ENCODE peak calls at places on chromosomes 11 and 22, in six cellular contexts. Y is transverse colon, M is endothelial cell, O is OCI-LY7, S is heart left ventricle, L is cardiac muscle cell. D is an unnamed sample.

GRCh38 chr11:95192717-95193116 is 38.3 kb downstream of the SESN3 start:
- DNase-seq in M (no peak), O (no peak), S (no peak), Y (no peak), L (no peak), D (no peak)

GRCh38 chr11:118928108-118928869 is 2.6 kb upstream of the BCL9L start:
- DNase-seq in O (peak; percentile 91), S (peak; percentile 92), M (peak; percentile 93), Y (peak; percentile 95), L (peak; percentile 93), D (peak; percentile 99)

GRCh38 chr11:35632301-35632700 is 14.0 kb downstream of the FJX1 start:
- DNase-seq in L (no peak), O (no peak), S (no peak), M (no peak), Y (no peak), D (no peak)

GRCh38 chr22:23827351-23827995 is 11.3 kb downstream of the DERL3 start:
- DNase-seq in Y (no peak), O (no peak), M (no peak), S (no peak), L (no peak), D (no peak)

GRCh38 chr11:61361237-61361636 is 445 bp downstream of the CYB561A3 start:
- DNase-seq in O (no peak), S (no peak), M (no peak), Y (no peak), L (no peak), D (no peak)

GRCh38 chr11:125091247-125091876 is 20.1 kb downstream of the TMEM218 start:
- DNase-seq in S (no peak), L (peak; percentile 81), M (peak; percentile 49), O (peak; percentile 62), Y (no peak), D (peak; percentile 45)

GRCh38 chr11:78539566-78539965 is 35.1 kb downstream of the NARS2 start:
- DNase-seq in L (no peak), M (no peak), O (no peak), S (no peak), Y (no peak), D (no peak)

GRCh38 chr11:85167038-85167437 is 460.1 kb downstream of the DLG2 start:
- DNase-seq in M (no peak), O (no peak), S (no peak), L (no peak), Y (no peak), D (no peak)

GRCh38 chr11:134531331-134532135 is 119.5 kb upstream of the B3GAT1 start:
- DNase-seq in O (no peak), Y (no peak), S (peak; percentile 43), L (peak; percentile 37), M (no peak), D (no peak)

GRCh38 chr11:122663764-122664163 is 8.2 kb downstream of the UBASH3B start:
- DNase-seq in O (no peak), S (no peak), L (no peak), Y (no peak), M (no peak), D (no peak)

GRCh38 chr11:57266157-57266556 is 29.1 kb upstream of the APLNR start:
- DNase-seq in M (no peak), Y (no peak), S (no peak), O (no peak), L (no peak), D (no peak)

GRCh38 chr22:19819911-19820879 is 34.5 kb downstream of the GNB1L start:
- DNase-seq in O (no peak), S (peak; percentile 19), L (no peak), M (peak; percentile 1), Y (no peak), D (no peak)

GRCh38 chr11:110356769-110357671 is 60.6 kb upstream of the RDX start:
- DNase-seq in S (no peak), Y (no peak), M (no peak), L (no peak), O (no peak), D (no peak)

GRCh38 chr11:111419181-111419580 is 40.1 kb upstream of the POU2AF1 start:
- DNase-seq in M (no peak), L (no peak), O (peak; percentile 46), Y (no peak), S (no peak), D (no peak)

GRCh38 chr11:86068951-86069407 is at the start of gene PICALM:
- DNase-seq in O (peak; percentile 99), M (peak; percentile 97), Y (peak; percentile 98), S (peak; percentile 99), L (peak; percentile 100), D (peak; percentile 95)

GRCh38 chr11:7671807-7672206 is 1.5 kb downstream of the CYB5R2 start:
- DNase-seq in M (no peak), S (no peak), Y (no peak), L (no peak), O (no peak), D (no peak)

GRCh38 chr22:24731786-24732185 is 42.7 kb downstream of the PIWIL3 start:
- DNase-seq in Y (no peak), O (no peak), M (no peak), L (no peak), S (no peak), D (no peak)

GRCh38 chr11:123434911-123435310 is 4.8 kb downstream of the GRAMD1B start:
- DNase-seq in L (no peak), M (no peak), Y (no peak), S (no peak), O (no peak), D (no peak)

GRCh38 chr11:104609297-104609696 is 289.0 kb downstream of the CASP12 start:
- DNase-seq in M (peak; percentile 37), O (peak; percentile 41), Y (peak; percentile 9), S (no peak), L (peak; percentile 66), D (peak; percentile 1)

GRCh38 chr22:26722159-26722558 is 64.8 kb downstream of the MIAT start:
- DNase-seq in O (no peak), L (no peak), S (no peak), M (no peak), Y (no peak), D (no peak)

GRCh38 chr11:103594283-103594682 is 442.2 kb upstream of the DDI1 start:
- DNase-seq in O (no peak), M (no peak), S (no peak), L (no peak), Y (no peak), D (no peak)

GRCh38 chr22:32836286-32836859 is 34.9 kb downstream of the TIMP3 start:
- DNase-seq in Y (no peak), O (peak; percentile 23), L (no peak), M (no peak), S (no peak), D (no peak)

GRCh38 chr11:79431535-79431934 is 9.3 kb downstream of the TENM4 start:
- DNase-seq in S (no peak), M (no peak), L (no peak), Y (no peak), O (no peak), D (no peak)

GRCh38 chr11:104946907-104947306 is 21.5 kb downstream of the CASP4 start:
- DNase-seq in M (peak; percentile 8), O (peak; percentile 37), Y (no peak), S (no peak), L (no peak), D (no peak)

GRCh38 chr22:37273846-37274225 is 8.5 kb upstream of the CYTH4 start:
- DNase-seq in Y (no peak), M (no peak), L (no peak), O (no peak), S (peak; percentile 15), D (no peak)

GRCh38 chr11:104073950-104074349 is 37.5 kb downstream of the DDI1 start:
- DNase-seq in O (peak; percentile 30), Y (no peak), M (no peak), L (no peak), S (peak; percentile 29), D (no peak)

GRCh38 chr22:32378703-32379272 is 21.1 kb downstream of the RFPL3 start:
- DNase-seq in O (peak; percentile 10), Y (peak; percentile 22), L (peak; percentile 45), S (no peak), M (peak; percentile 80), D (peak; percentile 54)

GRCh38 chr11:19679952-19680823 is 32.4 kb upstream of the NAV2 start:
- DNase-seq in L (peak; percentile 25), S (peak; percentile 94), M (no peak), O (no peak), Y (peak; percentile 71), D (no peak)
- TF ChIP-seq CTCF in L (no peak), S (no peak), M (no peak), O (no peak), Y (no peak), D (no peak)

DNA sequence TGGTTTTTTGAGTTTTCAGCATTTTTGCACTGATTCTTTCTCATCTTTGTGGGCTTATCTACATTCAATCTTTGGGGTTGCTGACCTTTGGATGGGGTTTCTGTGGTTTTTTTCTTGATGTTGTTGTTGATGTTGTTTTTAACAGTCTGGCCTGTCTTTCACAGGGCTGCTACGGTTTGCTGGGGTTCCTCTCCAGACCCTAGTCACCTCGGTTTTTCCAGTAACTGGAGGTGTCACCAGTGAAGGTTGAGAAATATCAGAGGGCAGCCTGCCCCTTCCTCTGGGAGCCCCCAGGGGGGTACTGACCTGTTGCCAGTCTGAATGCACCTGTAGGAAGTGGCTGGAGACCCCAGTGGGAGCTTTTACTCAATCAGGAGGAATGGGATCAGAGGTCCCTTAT is 365.4 kb downstream of the JRKL start:
- DNase-seq in L (no peak), S (no peak), Y (no peak), M (no peak), O (no peak), D (no peak)
- TF ChIP-seq CTCF in L (no peak), S (no peak), Y (no peak), M (no peak), O (no peak), D (no peak)

GRCh38 chr22:43534916-43535315 is 123.1 kb downstream of the MPPED1 start:
- DNase-seq in Y (no peak), M (no peak), L (no peak), O (no peak), S (no peak), D (no peak)

GRCh38 chr22:43539572-43540533 is 128.0 kb downstream of the MPPED1 start:
- DNase-seq in M (no peak), S (no peak), Y (no peak), O (no peak), L (no peak), D (no peak)

GRCh38 chr22:43535336-43535735 is 123.5 kb downstream of the MPPED1 start:
- DNase-seq in L (no peak), M (no peak), S (no peak), Y (no peak), O (no peak), D (no peak)

GRCh38 chr22:43535741-43536140 is 123.9 kb downstream of the MPPED1 start:
- DNase-seq in Y (no peak), M (no peak), L (no peak), O (no peak), S (no peak), D (no peak)

GRCh38 chr22:43537019-43537585 is 125.3 kb downstream of the MPPED1 start:
- DNase-seq in M (no peak), Y (no peak), O (peak; percentile 13), L (no peak), S (no peak), D (no peak)
- TF ChIP-seq CTCF in M (no peak), Y (no peak), O (peak; percentile 65), L (no peak), S (no peak), D (peak; percentile 32)

DNA sequence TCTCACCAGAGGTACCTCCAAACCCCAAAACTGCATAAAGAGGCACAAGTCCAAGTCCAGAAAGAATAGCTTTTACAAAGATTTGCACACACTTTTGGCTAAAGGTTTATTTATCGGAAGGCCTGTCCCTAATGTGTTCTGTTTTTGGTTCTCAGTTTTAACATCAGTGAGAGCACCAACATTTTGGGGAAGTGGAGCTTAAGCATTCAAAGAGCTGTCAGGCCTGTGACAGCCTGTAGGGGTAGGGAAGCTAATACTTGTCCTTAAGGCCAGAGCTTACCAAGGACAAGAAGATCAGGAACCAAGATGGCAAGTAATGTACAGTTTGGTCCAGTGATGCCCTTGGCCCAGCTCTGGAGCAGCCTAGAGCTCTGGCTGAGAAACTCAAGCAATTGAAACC is 38.9 kb upstream of the SCUBE2 start:
- DNase-seq in S (no peak), O (no peak), M (no peak), L (no peak), Y (no peak), D (no peak)
- TF ChIP-seq CTCF in S (no peak), O (no peak), M (no peak), L (no peak), Y (no peak), D (no peak)